ENCODE peak calls at places on chromosomes 5 and 9, in seven cellular contexts. One of them, this sample, is unnamed.

GRCh38 chr5:89733772-89734171 is 675.8 kb downstream of the CETN3 start:
- DNase-seq in AG04449: no peak
- DNase-seq in adrenal gland: no peak
- DNase-seq in AG04450: no peak
- DNase-seq in astrocyte of the spinal cord: no peak
- DNase-seq in transverse colon: no peak
- DNase-seq in HepG2: no peak
- DNase-seq in this sample: no peak

GRCh38 chr9:27206041-27206440 is 90.9 kb downstream of the EQTN start:
- DNase-seq in transverse colon: no peak
- DNase-seq in AG04450: no peak
- DNase-seq in astrocyte of the spinal cord: no peak
- DNase-seq in HepG2: no peak
- DNase-seq in adrenal gland: no peak
- DNase-seq in AG04449: no peak
- DNase-seq in this sample: no peak

GRCh38 chr5:163458778-163459405 is 1.0 kb downstream of the NUDCD2 start:
- DNase-seq in AG04450: no peak
- DNase-seq in transverse colon: no peak
- DNase-seq in AG04449: no peak
- DNase-seq in HepG2: no peak
- DNase-seq in adrenal gland: no peak
- DNase-seq in astrocyte of the spinal cord: no peak
- DNase-seq in this sample: no peak

GRCh38 chr5:87900419-87900818 is 368.2 kb downstream of the TMEM161B start:
- DNase-seq in AG04450: no peak
- DNase-seq in AG04449: no peak
- DNase-seq in transverse colon: no peak
- DNase-seq in adrenal gland: no peak
- DNase-seq in astrocyte of the spinal cord: no peak
- DNase-seq in HepG2: no peak
- DNase-seq in this sample: no peak

GRCh38 chr9:95017661-95018060 is 291.2 kb downstream of the AOPEP start:
- DNase-seq in AG04449: no peak
- DNase-seq in astrocyte of the spinal cord: no peak
- DNase-seq in transverse colon: no peak
- DNase-seq in HepG2: no peak
- DNase-seq in AG04450: no peak
- DNase-seq in adrenal gland: no peak
- DNase-seq in this sample: no peak

GRCh38 chr5:179264641-179265528 is 80.4 kb downstream of the ADAMTS2 start:
- DNase-seq in adrenal gland: peak
- DNase-seq in transverse colon: peak
- DNase-seq in AG04450: no peak
- DNase-seq in astrocyte of the spinal cord: no peak
- DNase-seq in HepG2: peak
- DNase-seq in AG04449: no peak
- DNase-seq in this sample: no peak

GRCh38 chr5:96789794-96790193 is 18.0 kb downstream of the ERAP1 start:
- DNase-seq in AG04450: no peak
- DNase-seq in astrocyte of the spinal cord: no peak
- DNase-seq in adrenal gland: no peak
- DNase-seq in transverse colon: no peak
- DNase-seq in HepG2: no peak
- DNase-seq in AG04449: no peak
- DNase-seq in this sample: no peak

GRCh38 chr9:120475341-120475740 is 104.6 kb downstream of the CDK5RAP2 start:
- DNase-seq in transverse colon: no peak
- DNase-seq in astrocyte of the spinal cord: peak
- DNase-seq in AG04450: no peak
- DNase-seq in HepG2: no peak
- DNase-seq in AG04449: peak
- DNase-seq in adrenal gland: no peak
- DNase-seq in this sample: peak

GRCh38 chr5:133396724-133397123 is 215.6 kb downstream of the FSTL4 start:
- DNase-seq in astrocyte of the spinal cord: no peak
- DNase-seq in adrenal gland: no peak
- DNase-seq in HepG2: no peak
- DNase-seq in AG04450: no peak
- DNase-seq in transverse colon: no peak
- DNase-seq in AG04449: no peak
- DNase-seq in this sample: no peak

GRCh38 chr5:58314356-58315045 is 145.4 kb downstream of the PLK2 start:
- DNase-seq in adrenal gland: no peak
- DNase-seq in astrocyte of the spinal cord: no peak
- DNase-seq in HepG2: no peak
- DNase-seq in AG04450: no peak
- DNase-seq in AG04449: no peak
- DNase-seq in transverse colon: no peak
- DNase-seq in this sample: no peak

GRCh38 chr5:10652151-10652550 is 88.3 kb downstream of the ANKRD33B start:
- DNase-seq in AG04450: no peak
- DNase-seq in transverse colon: no peak
- DNase-seq in HepG2: peak
- DNase-seq in AG04449: no peak
- DNase-seq in astrocyte of the spinal cord: no peak
- DNase-seq in adrenal gland: no peak
- DNase-seq in this sample: no peak

GRCh38 chr5:56649569-56649968 is 165.8 kb upstream of the MAP3K1 start:
- DNase-seq in adrenal gland: no peak
- DNase-seq in AG04449: no peak
- DNase-seq in transverse colon: no peak
- DNase-seq in AG04450: no peak
- DNase-seq in HepG2: no peak
- DNase-seq in astrocyte of the spinal cord: no peak
- DNase-seq in this sample: no peak

GRCh38 chr5:84259221-84260045 is 125.2 kb downstream of the EDIL3 start:
- DNase-seq in AG04450: no peak
- DNase-seq in HepG2: no peak
- DNase-seq in adrenal gland: no peak
- DNase-seq in transverse colon: no peak
- DNase-seq in astrocyte of the spinal cord: no peak
- DNase-seq in AG04449: no peak
- DNase-seq in this sample: no peak

GRCh38 chr5:159392881-159393280 is 62.6 kb upstream of the IL12B start:
- DNase-seq in HepG2: no peak
- DNase-seq in AG04449: no peak
- DNase-seq in transverse colon: no peak
- DNase-seq in adrenal gland: no peak
- DNase-seq in AG04450: no peak
- DNase-seq in astrocyte of the spinal cord: no peak
- DNase-seq in this sample: no peak

GRCh38 chr9:13181652-13182051 is 97.8 kb downstream of the MPDZ start:
- DNase-seq in transverse colon: no peak
- DNase-seq in adrenal gland: no peak
- DNase-seq in HepG2: peak
- DNase-seq in AG04449: no peak
- DNase-seq in AG04450: peak
- DNase-seq in astrocyte of the spinal cord: no peak
- DNase-seq in this sample: no peak

GRCh38 chr5:39074009-39074886 is at the start of gene RICTOR:
- DNase-seq in AG04449: no peak
- DNase-seq in AG04450: peak
- DNase-seq in transverse colon: peak
- DNase-seq in HepG2: peak
- DNase-seq in adrenal gland: peak
- DNase-seq in astrocyte of the spinal cord: peak
- DNase-seq in this sample: peak

GRCh38 chr5:149887622-149888183 is 56.9 kb downstream of the PDE6A start:
- DNase-seq in astrocyte of the spinal cord: peak
- DNase-seq in AG04450: peak
- DNase-seq in AG04449: no peak
- DNase-seq in adrenal gland: peak
- DNase-seq in HepG2: peak
- DNase-seq in transverse colon: no peak
- DNase-seq in this sample: peak

GRCh38 chr9:125399165-125399564 is 137.5 kb downstream of the GAPVD1 start:
- DNase-seq in HepG2: no peak
- DNase-seq in astrocyte of the spinal cord: no peak
- DNase-seq in adrenal gland: no peak
- DNase-seq in AG04450: no peak
- DNase-seq in AG04449: no peak
- DNase-seq in transverse colon: no peak
- DNase-seq in this sample: no peak

GRCh38 chr9:2414465-2414864 is 207.1 kb upstream of the VLDLR start:
- DNase-seq in astrocyte of the spinal cord: peak
- DNase-seq in AG04449: no peak
- DNase-seq in AG04450: no peak
- DNase-seq in HepG2: no peak
- DNase-seq in adrenal gland: no peak
- DNase-seq in transverse colon: no peak
- DNase-seq in this sample: no peak

GRCh38 chr5:76404694-76405306 is 1.7 kb downstream of the IQGAP2 start:
- DNase-seq in astrocyte of the spinal cord: no peak
- DNase-seq in transverse colon: no peak
- DNase-seq in HepG2: no peak
- DNase-seq in AG04449: no peak
- DNase-seq in AG04450: no peak
- DNase-seq in adrenal gland: no peak
- DNase-seq in this sample: no peak
- H3K4me3 ChIP-seq in astrocyte of the spinal cord: no peak
- H3K4me3 ChIP-seq in transverse colon: peak
- H3K4me3 ChIP-seq in HepG2: peak
- H3K4me3 ChIP-seq in AG04449: no peak
- H3K4me3 ChIP-seq in AG04450: no peak
- H3K4me3 ChIP-seq in adrenal gland: no peak
- H3K4me3 ChIP-seq in this sample: no peak

DNA sequence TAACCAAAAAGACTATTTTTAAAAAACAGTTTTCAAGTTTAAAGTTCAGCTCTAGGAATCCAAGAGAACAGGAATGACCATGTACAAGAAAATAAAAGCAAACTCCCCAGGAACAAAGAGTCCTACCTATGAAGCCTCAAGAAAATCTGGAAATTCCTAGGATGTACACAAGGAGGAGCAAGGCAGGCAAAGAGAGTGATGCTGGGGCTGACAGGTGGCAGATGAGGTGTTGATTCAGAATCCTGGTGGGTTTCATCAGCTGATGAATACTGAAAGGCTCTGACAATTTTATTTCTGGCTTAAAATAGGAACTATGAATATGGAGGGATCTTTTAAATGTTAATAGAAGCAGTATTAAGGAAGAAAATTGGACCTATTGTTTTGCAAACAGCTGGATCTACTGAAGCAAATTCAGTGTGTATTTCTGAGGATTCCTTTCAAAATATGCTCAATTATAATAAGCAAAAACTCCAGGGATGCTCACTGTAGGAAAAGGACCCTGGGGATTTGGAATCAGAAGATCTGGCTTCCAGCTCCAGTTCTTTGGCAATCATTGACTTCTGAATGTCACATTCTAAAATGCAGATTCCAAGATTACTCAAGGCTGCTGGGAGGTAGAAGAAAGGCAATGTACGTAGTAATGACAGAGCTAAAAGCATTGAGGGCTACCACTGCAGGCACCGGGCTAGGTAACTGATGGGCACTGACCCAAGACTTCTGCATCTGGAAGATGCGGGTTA is 28.0 kb upstream of the SH3RF2 start:
- DNase-seq in transverse colon: no peak
- DNase-seq in AG04449: no peak
- DNase-seq in adrenal gland: no peak
- DNase-seq in astrocyte of the spinal cord: no peak
- DNase-seq in AG04450: no peak
- DNase-seq in HepG2: no peak
- DNase-seq in this sample: no peak
- H3K4me3 ChIP-seq in transverse colon: no peak
- H3K4me3 ChIP-seq in AG04449: no peak
- H3K4me3 ChIP-seq in adrenal gland: no peak
- H3K4me3 ChIP-seq in astrocyte of the spinal cord: no peak
- H3K4me3 ChIP-seq in AG04450: no peak
- H3K4me3 ChIP-seq in HepG2: no peak
- H3K4me3 ChIP-seq in this sample: no peak

GRCh38 chr5:142697356-142697807 is 11.5 kb upstream of the FGF1 start:
- DNase-seq in transverse colon: no peak
- DNase-seq in AG04450: no peak
- DNase-seq in astrocyte of the spinal cord: peak
- DNase-seq in adrenal gland: no peak
- DNase-seq in AG04449: no peak
- DNase-seq in HepG2: no peak
- DNase-seq in this sample: peak
- H3K4me3 ChIP-seq in transverse colon: no peak
- H3K4me3 ChIP-seq in AG04450: no peak
- H3K4me3 ChIP-seq in astrocyte of the spinal cord: no peak
- H3K4me3 ChIP-seq in adrenal gland: no peak
- H3K4me3 ChIP-seq in AG04449: no peak
- H3K4me3 ChIP-seq in HepG2: no peak
- H3K4me3 ChIP-seq in this sample: no peak

DNA sequence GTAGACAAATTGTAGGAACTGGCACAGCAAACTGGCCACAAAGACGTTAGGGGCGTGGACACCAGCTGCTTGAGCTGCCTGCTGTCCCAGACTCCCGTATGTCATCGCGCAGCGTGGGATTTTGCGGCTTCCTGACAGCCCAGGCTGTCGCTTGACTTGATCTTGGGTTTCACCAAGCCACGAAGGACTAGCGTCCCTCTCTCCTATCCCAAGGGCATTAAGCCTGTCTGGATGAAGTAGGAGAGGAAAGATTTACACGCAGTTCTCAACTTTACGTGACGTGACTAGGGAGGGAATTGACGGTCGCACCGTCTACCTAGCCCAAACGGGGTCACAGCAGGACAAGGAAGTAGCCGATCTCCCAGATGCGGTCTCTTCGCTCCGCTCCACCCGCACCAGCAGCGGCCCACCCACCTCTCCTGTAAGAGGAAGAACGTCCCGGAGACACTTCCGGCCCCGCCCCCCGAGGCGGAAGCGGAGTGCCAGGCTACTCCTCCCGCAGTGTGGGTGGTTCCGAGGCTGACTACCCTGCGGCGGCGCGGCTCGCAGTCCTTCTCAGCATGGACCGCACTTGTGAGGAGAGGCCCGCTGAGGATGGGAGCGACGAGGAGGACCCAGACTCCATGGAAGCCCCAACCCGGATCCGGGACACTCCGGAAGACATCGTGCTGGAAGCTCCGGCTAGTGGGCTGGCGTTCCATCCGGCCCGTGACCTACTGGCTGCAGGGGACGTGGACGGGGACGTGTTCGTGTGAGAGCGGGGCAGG is at the start of gene WDR55:
- DNase-seq in adrenal gland: peak
- DNase-seq in astrocyte of the spinal cord: peak
- DNase-seq in AG04450: peak
- DNase-seq in transverse colon: peak
- DNase-seq in HepG2: peak
- DNase-seq in AG04449: peak
- DNase-seq in this sample: peak
- H3K4me3 ChIP-seq in adrenal gland: peak
- H3K4me3 ChIP-seq in astrocyte of the spinal cord: peak
- H3K4me3 ChIP-seq in AG04450: peak
- H3K4me3 ChIP-seq in transverse colon: peak
- H3K4me3 ChIP-seq in HepG2: peak
- H3K4me3 ChIP-seq in AG04449: peak
- H3K4me3 ChIP-seq in this sample: peak

DNA sequence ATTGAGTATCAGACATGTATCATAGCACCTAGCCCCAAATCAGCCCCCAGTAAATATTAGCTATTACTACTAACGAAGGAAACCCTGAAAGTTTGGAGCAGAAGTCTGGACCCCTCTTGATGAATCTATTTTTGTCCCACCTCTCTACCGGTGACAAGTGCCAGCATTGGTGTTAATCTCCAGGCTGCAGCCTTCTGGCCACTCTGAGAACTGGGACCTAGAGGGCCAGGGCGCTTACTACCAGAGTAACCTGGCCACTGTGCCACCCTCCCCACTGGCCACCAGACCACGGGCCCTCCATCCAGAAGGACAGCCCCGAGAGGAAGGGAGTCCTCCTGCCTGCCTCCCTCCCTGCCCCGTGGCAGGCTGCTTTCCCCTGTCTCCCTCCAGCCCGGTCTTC is 349 bp downstream of the KCNMB1 start:
- DNase-seq in astrocyte of the spinal cord: no peak
- DNase-seq in AG04450: no peak
- DNase-seq in adrenal gland: no peak
- DNase-seq in AG04449: no peak
- DNase-seq in transverse colon: no peak
- DNase-seq in HepG2: no peak
- DNase-seq in this sample: no peak
- H3K4me3 ChIP-seq in astrocyte of the spinal cord: no peak
- H3K4me3 ChIP-seq in AG04450: no peak
- H3K4me3 ChIP-seq in adrenal gland: no peak
- H3K4me3 ChIP-seq in AG04449: peak
- H3K4me3 ChIP-seq in transverse colon: peak
- H3K4me3 ChIP-seq in HepG2: no peak
- H3K4me3 ChIP-seq in this sample: no peak